ENCODE peak calls at places on chromosomes 6 and 20, in six cellular contexts. G is NCI-H82, I is T47D, Q is ecto neural progenitor cell, X is T-helper 2 cell, A is GM19239. P is an unnamed sample.
A peak's percentile ranks its signal among the peaks of the same experiment; 100 is the strongest.

GRCh38 chr20:45433316-45433715 is 17.4 kb downstream of the PIGT start:
- DNase-seq in G (no peak), I (no peak), Q (no peak), X (no peak), A (no peak), P (no peak)

GRCh38 chr6:55886185-55886836 is 10.9 kb upstream of the BMP5 start:
- DNase-seq in G (peak; percentile 24), I (peak; percentile 33), Q (no peak), X (no peak), A (no peak), P (no peak)

GRCh38 chr20:36773123-36773547 is 428 bp downstream of the DSN1 start:
- DNase-seq in G (peak; percentile 68), I (no peak), Q (no peak), X (no peak), A (no peak), P (no peak)

GRCh38 chr20:63896136-63896890 is 1.4 kb downstream of the DNAJC5 start:
- DNase-seq in G (peak; percentile 55), I (peak; percentile 56), Q (no peak), X (no peak), A (peak; percentile 78), P (peak; percentile 60)

GRCh38 chr6:148747493-148748160 is 797 bp downstream of the UST start:
- DNase-seq in G (peak; percentile 47), I (peak; percentile 70), Q (peak; percentile 81), X (peak; percentile 34), A (no peak), P (peak; percentile 79)

GRCh38 chr20:50381771-50382593 is 128.2 kb upstream of the PTPN1 start:
- DNase-seq in G (no peak), I (no peak), Q (no peak), X (no peak), A (peak; percentile 58), P (no peak)

GRCh38 chr6:72649032-72649984 is 27.4 kb downstream of the KCNQ5 start:
- DNase-seq in G (no peak), I (peak; percentile 12), Q (no peak), X (no peak), A (no peak), P (no peak)

GRCh38 chr6:41767112-41767946 is 12.4 kb downstream of the FRS3 start:
- DNase-seq in G (no peak), I (peak; percentile 67), Q (no peak), X (no peak), A (no peak), P (peak; percentile 98)

GRCh38 chr20:32966881-32967781 is 37.1 kb downstream of the SUN5 start:
- DNase-seq in G (no peak), I (no peak), Q (peak; percentile 42), X (no peak), A (no peak), P (peak; percentile 48)

GRCh38 chr6:120935908-120936307 is 398.4 kb downstream of the TBC1D32 start:
- DNase-seq in G (no peak), I (no peak), Q (no peak), X (no peak), A (no peak), P (no peak)

GRCh38 chr20:36873498-36874189 is 2.3 kb upstream of the TLDC2 start:
- DNase-seq in G (no peak), I (no peak), Q (no peak), X (no peak), A (no peak), P (no peak)

GRCh38 chr6:148770408-148771211 is 23.8 kb downstream of the UST start:
- DNase-seq in G (no peak), I (no peak), Q (no peak), X (no peak), A (no peak), P (no peak)

GRCh38 chr20:14879020-14879697 is 541.7 kb upstream of the FLRT3 start:
- DNase-seq in G (no peak), I (peak; percentile 9), Q (no peak), X (no peak), A (no peak), P (no peak)